ENCODE peak calls at places on chromosomes 4 and X, in six cellular contexts. Y, W, O, K, Z and B are unnamed samples.

GRCh38 chrX:111914398-111915092 is 38.6 kb downstream of the TRPC5OS start:
- DNase-seq in O (no peak), W (no peak), Z (no peak), K (no peak), Y (no peak), B (no peak)

GRCh38 chr4:161650812-161651211 is 513.0 kb downstream of the FSTL5 start:
- DNase-seq in Z (no peak), Y (no peak), W (no peak), O (no peak), K (no peak), B (no peak)

GRCh38 chrX:149962859-149963757 is 24.8 kb upstream of the EOLA2 start:
- DNase-seq in K (peak; percentile 34), Z (peak; percentile 6), W (peak; percentile 52), O (peak; percentile 28), Y (no peak), B (no peak)

GRCh38 chr4:2064276-2064991 is 5.3 kb downstream of the NAT8L start:
- DNase-seq in Y (peak; percentile 71), Z (no peak), W (no peak), O (no peak), K (no peak), B (no peak)

GRCh38 chrX:114611018-114611619 is 27.2 kb downstream of the HTR2C start:
- DNase-seq in W (peak; percentile 16), Z (peak; percentile 68), Y (no peak), O (peak; percentile 20), K (no peak), B (no peak)

GRCh38 chr4:109801895-109802319 is at the start of gene CFI:
- DNase-seq in K (no peak), Y (no peak), Z (no peak), O (no peak), W (no peak), B (no peak)

GRCh38 chr4:169765845-169766244 is 8.1 kb upstream of the HPF1 start:
- DNase-seq in W (no peak), O (no peak), Y (no peak), K (no peak), Z (no peak), B (no peak)

GRCh38 chr4:156252300-156253016 is 298.8 kb upstream of the CTSO start:
- DNase-seq in W (no peak), Z (no peak), O (no peak), Y (no peak), K (no peak), B (no peak)

GRCh38 chr4:82906469-82906868 is 5.9 kb downstream of the THAP9 start:
- DNase-seq in W (no peak), K (no peak), Y (no peak), O (no peak), Z (no peak), B (no peak)

GRCh38 chr4:151417766-151418376 is 8.9 kb downstream of the FHIP1A start:
- DNase-seq in W (peak; percentile 23), O (no peak), Z (no peak), Y (no peak), K (no peak), B (no peak)

GRCh38 chr4:7051905-7052304 is 8.7 kb downstream of the TADA2B start:
- DNase-seq in O (no peak), K (no peak), W (no peak), Z (no peak), Y (peak; percentile 76), B (no peak)

GRCh38 chr4:48360966-48361470 is 19.7 kb downstream of the SLAIN2 start:
- DNase-seq in K (no peak), W (no peak), Y (no peak), O (no peak), Z (no peak), B (no peak)

GRCh38 chr4:82784615-82785247 is 13.9 kb downstream of the SCD5 start:
- DNase-seq in K (no peak), O (no peak), W (no peak), Z (no peak), Y (no peak), B (no peak)

GRCh38 chr4:156892695-156893211 is 78.8 kb downstream of the PDGFC start:
- DNase-seq in W (no peak), K (no peak), O (no peak), Z (no peak), Y (no peak), B (no peak)

GRCh38 chr4:81638698-81639097 is 167.0 kb upstream of the RASGEF1B start:
- DNase-seq in W (no peak), Z (no peak), O (no peak), K (no peak), Y (no peak), B (no peak)

GRCh38 chrX:12673487-12673886 is 117.7 kb upstream of the PRPS2 start:
- DNase-seq in O (no peak), Z (no peak), Y (no peak), K (no peak), W (no peak), B (no peak)

GRCh38 chrX:12770440-12770839 is 20.8 kb upstream of the PRPS2 start:
- DNase-seq in Y (no peak), W (no peak), K (no peak), O (no peak), Z (peak; percentile 27), B (no peak)

GRCh38 chr4:154642361-154642760 is 29.9 kb upstream of the FGG start:
- DNase-seq in W (no peak), Y (no peak), Z (no peak), O (no peak), K (no peak), B (no peak)

GRCh38 chrX:20382518-20383291 is 116.0 kb upstream of the RPS6KA3 start:
- DNase-seq in W (no peak), O (no peak), Z (no peak), Y (no peak), K (no peak), B (no peak)

GRCh38 chr4:75939890-75940691 is 722 bp downstream of the NAAA start:
- DNase-seq in W (peak; percentile 63), O (peak; percentile 62), K (peak; percentile 38), Z (peak; percentile 82), Y (peak; percentile 95), B (peak; percentile 30)

GRCh38 chrX:30906726-30907125 is 17.7 kb upstream of the TAB3 start:
- DNase-seq in Y (no peak), K (no peak), O (no peak), Z (no peak), W (no peak), B (no peak)

GRCh38 chrX:39972340-39972739 is 125.4 kb downstream of the BCOR start:
- DNase-seq in Y (no peak), K (no peak), W (no peak), Z (no peak), O (no peak), B (no peak)

GRCh38 chr4:122086338-122086737 is 65.8 kb upstream of the BLTP1 start:
- DNase-seq in Z (no peak), W (no peak), K (no peak), Y (no peak), O (no peak), B (no peak)

GRCh38 chr4:85370400-85371032 is 104.4 kb upstream of the ARHGAP24 start:
- DNase-seq in Y (no peak), W (peak; percentile 41), O (no peak), K (no peak), Z (peak; percentile 34), B (no peak)

GRCh38 chr4:128424524-128425195 is 137.0 kb upstream of the PGRMC2 start:
- DNase-seq in O (no peak), K (no peak), Z (no peak), Y (no peak), W (no peak), B (no peak)

GRCh38 chr4:52996261-52997131 is 134.4 kb downstream of the RASL11B start:
- DNase-seq in O (peak; percentile 80), K (no peak), W (peak; percentile 58), Z (no peak), Y (no peak), B (no peak)

GRCh38 chr4:52998413-52998812 is 136.3 kb downstream of the RASL11B start:
- DNase-seq in Y (no peak), K (no peak), W (no peak), Z (no peak), O (no peak), B (no peak)

GRCh38 chr4:52995341-52996030 is 133.4 kb downstream of the RASL11B start:
- DNase-seq in W (no peak), Y (no peak), K (no peak), O (no peak), Z (no peak), B (no peak)

GRCh38 chr4:52993771-52994170 is 131.7 kb downstream of the RASL11B start:
- DNase-seq in W (no peak), O (peak; percentile 71), K (no peak), Z (no peak), Y (no peak), B (no peak)

DNA sequence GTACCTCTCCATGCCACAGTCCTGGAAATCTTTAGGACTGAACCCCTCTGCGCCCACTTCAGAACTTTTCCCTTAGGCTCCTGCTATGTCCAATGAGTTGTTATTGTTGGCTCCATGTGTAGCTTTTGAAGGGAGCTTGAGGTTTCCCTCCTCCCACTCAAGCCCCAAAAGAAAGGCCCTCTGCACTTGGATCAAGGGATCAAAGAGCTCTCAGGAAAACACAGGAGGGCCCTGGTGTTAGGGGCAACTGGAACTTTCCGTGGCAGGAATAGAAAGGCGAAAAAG is 135.0 kb downstream of the RASL11B start:
- DNase-seq in Y (no peak), Z (no peak), W (no peak), K (no peak), O (no peak), B (no peak)
- H3K27ac ChIP-seq in Y (peak overlapping the region; percentile 82), Z (no peak overlapping the region), W (peak overlapping the region; percentile 42), K (peak overlapping the region; percentile 54), O (peak overlapping the region; percentile 83), B (peak overlapping the region; percentile 77)

GRCh38 chr4:140427104-140427918 is at the start of gene CLGN:
- DNase-seq in W (peak; percentile 65), O (peak; percentile 42), Z (peak; percentile 84), K (no peak), Y (peak; percentile 89), B (no peak)
- TF ChIP-seq CTCF in W (peak; percentile 38), O (peak; percentile 13), Z (peak; percentile 43), K (no peak), Y (no peak), B (no peak)

DNA sequence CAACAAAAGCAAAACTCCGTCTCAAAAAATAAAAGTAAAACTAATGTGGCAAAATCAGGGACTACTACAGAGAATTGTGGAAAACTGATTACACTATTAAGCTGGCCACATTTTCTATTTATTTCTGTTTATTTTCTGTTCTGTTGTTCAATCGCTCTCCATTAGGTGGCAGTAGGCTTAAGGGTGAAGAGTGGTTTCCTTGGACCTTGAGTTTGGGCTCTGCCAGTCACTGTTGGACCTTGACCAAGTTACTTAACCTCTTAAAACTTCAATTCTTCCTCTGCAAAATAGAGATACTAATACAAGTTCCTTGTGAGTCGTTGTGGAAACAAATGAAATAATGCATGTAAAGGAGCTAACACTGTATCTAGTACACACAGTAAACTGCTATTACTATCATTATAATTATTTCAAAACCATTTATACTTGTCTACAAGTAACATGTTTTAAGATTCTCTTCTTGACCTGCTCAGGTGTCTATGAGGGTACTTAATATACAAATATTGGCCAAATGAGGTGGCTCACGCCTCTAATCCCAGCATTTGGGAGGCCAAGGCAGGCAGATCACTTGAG is 15.2 kb downstream of the HSD17B11 start:
- DNase-seq in O (peak; percentile 55), Y (no peak), Z (peak; percentile 45), W (peak; percentile 46), K (no peak), B (no peak)
- H3K27ac ChIP-seq in O (peak overlapping the region; percentile 68), Y (no peak overlapping the region), Z (no peak overlapping the region), W (no peak overlapping the region), K (no peak overlapping the region), B (no peak overlapping the region)

DNA sequence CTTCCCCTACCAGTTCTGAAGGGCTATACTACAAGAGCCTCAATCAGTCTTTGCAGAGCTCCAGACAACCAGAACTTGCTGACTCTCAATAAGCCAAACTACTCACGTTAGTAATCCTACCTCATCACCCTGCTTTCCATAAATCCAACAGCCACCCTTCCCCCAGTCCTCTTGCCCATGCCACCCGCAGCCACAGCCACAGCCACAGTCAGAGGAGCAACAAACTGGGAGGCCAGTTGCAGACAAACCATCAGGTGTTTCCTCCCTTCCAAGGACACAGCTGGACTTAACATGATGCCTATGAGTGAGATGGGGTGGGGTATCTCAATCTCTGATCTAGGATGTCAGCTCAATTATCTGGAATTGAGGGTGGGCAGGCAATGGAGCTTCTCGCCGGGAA is 1.0 kb downstream of the GABRA3 start:
- DNase-seq in W (no peak), O (no peak), K (no peak), Y (no peak), Z (no peak), B (no peak)
- TF ChIP-seq CTCF in W (no peak), O (no peak), K (no peak), Y (no peak), Z (no peak), B (no peak)